ENCODE peak calls at places on chromosomes 6 and 20, in six cellular contexts. E is prostate gland, C is heart right ventricle, A is uterus, V is AG09319, I is type B pancreatic cell. Z is an unnamed sample.
A peak's percentile ranks its signal among the peaks of the same experiment; 100 is the strongest.

GRCh38 chr6:170368544-170368943 is 62.0 kb downstream of the FAM120B start:
- DNase-seq in E (no peak), C (no peak), A (no peak), V (no peak), I (no peak), Z (no peak)

GRCh38 chr6:108733706-108734105 is 114.5 kb upstream of the ARMC2 start:
- DNase-seq in E (no peak), C (no peak), A (no peak), V (no peak), I (no peak), Z (no peak)

GRCh38 chr6:11700118-11700718 is 78.4 kb downstream of the ADTRP start:
- DNase-seq in E (peak; percentile 36), C (no peak), A (no peak), V (peak; percentile 27), I (no peak), Z (no peak)

GRCh38 chr6:126804255-126805064 is 314.0 kb upstream of the RSPO3 start:
- DNase-seq in E (peak; percentile 5), C (no peak), A (peak; percentile 33), V (peak; percentile 10), I (no peak), Z (no peak)

GRCh38 chr20:24634855-24635254 is 165.4 kb downstream of the SYNDIG1 start:
- DNase-seq in E (no peak), C (no peak), A (peak; percentile 30), V (peak; percentile 64), I (no peak), Z (no peak)

GRCh38 chr6:143139239-143139784 is 78.6 kb downstream of the AIG1 start:
- DNase-seq in E (no peak), C (no peak), A (no peak), V (no peak), I (no peak), Z (no peak)

GRCh38 chr20:23255658-23256385 is 94.8 kb upstream of the NXT1 start:
- DNase-seq in E (no peak), C (no peak), A (no peak), V (no peak), I (no peak), Z (no peak)

GRCh38 chr6:170360476-170360875 is 53.9 kb downstream of the FAM120B start:
- DNase-seq in E (no peak), C (no peak), A (no peak), V (no peak), I (no peak), Z (no peak)

GRCh38 chr6:31086788-31087440 is 25.5 kb downstream of the C6orf15 start:
- DNase-seq in E (no peak), C (no peak), A (no peak), V (no peak), I (no peak), Z (no peak)

GRCh38 chr6:162538643-162539064 is 188.9 kb downstream of the PRKN start:
- DNase-seq in E (no peak), C (peak; percentile 81), A (no peak), V (no peak), I (no peak), Z (no peak)

GRCh38 chr6:37483917-37484785 is 15.5 kb downstream of the CCDC167 start:
- DNase-seq in E (peak; percentile 49), C (peak; percentile 70), A (peak; percentile 41), V (no peak), I (peak; percentile 84), Z (peak; percentile 69)

GRCh38 chr6:31567531-31568370 is 4.3 kb upstream of the LTA start:
- DNase-seq in E (no peak), C (no peak), A (no peak), V (no peak), I (no peak), Z (no peak)

GRCh38 chr6:73515204-73516101 is 5.4 kb downstream of the EEF1A1 start:
- DNase-seq in E (peak; percentile 65), C (no peak), A (peak; percentile 70), V (no peak), I (no peak), Z (peak; percentile 48)

GRCh38 chr6:118719351-118720124 is 68.1 kb upstream of the CEP85L start:
- DNase-seq in E (no peak), C (no peak), A (no peak), V (no peak), I (no peak), Z (no peak)

GRCh38 chr6:167683028-167683862 is 143.5 kb upstream of the AFDN start:
- DNase-seq in E (no peak), C (peak; percentile 42), A (peak; percentile 74), V (no peak), I (no peak), Z (peak; percentile 38)

GRCh38 chr6:160139420-160139851 is 17.8 kb downstream of the SLC22A1 start:
- DNase-seq in E (no peak), C (no peak), A (peak; percentile 78), V (peak; percentile 44), I (no peak), Z (no peak)

GRCh38 chr6:107416179-107416578 is 43.2 kb downstream of the PDSS2 start:
- DNase-seq in E (no peak), C (no peak), A (no peak), V (no peak), I (no peak), Z (no peak)

GRCh38 chr6:107419747-107420146 is 39.6 kb downstream of the PDSS2 start:
- DNase-seq in E (no peak), C (no peak), A (no peak), V (no peak), I (no peak), Z (no peak)

GRCh38 chr6:107414246-107414645 is 45.1 kb downstream of the PDSS2 start:
- DNase-seq in E (no peak), C (no peak), A (no peak), V (no peak), I (no peak), Z (no peak)

GRCh38 chr6:107421696-107422256 is 37.6 kb downstream of the PDSS2 start:
- DNase-seq in E (no peak), C (no peak), A (no peak), V (no peak), I (no peak), Z (no peak)

GRCh38 chr6:107418118-107418517 is 41.2 kb downstream of the PDSS2 start:
- DNase-seq in E (no peak), C (no peak), A (no peak), V (no peak), I (no peak), Z (no peak)
- TF ChIP-seq CTCF in E (no peak), C (no peak), A (no peak), V (peak; percentile 31), I (peak; percentile 57), Z (no peak)

DNA sequence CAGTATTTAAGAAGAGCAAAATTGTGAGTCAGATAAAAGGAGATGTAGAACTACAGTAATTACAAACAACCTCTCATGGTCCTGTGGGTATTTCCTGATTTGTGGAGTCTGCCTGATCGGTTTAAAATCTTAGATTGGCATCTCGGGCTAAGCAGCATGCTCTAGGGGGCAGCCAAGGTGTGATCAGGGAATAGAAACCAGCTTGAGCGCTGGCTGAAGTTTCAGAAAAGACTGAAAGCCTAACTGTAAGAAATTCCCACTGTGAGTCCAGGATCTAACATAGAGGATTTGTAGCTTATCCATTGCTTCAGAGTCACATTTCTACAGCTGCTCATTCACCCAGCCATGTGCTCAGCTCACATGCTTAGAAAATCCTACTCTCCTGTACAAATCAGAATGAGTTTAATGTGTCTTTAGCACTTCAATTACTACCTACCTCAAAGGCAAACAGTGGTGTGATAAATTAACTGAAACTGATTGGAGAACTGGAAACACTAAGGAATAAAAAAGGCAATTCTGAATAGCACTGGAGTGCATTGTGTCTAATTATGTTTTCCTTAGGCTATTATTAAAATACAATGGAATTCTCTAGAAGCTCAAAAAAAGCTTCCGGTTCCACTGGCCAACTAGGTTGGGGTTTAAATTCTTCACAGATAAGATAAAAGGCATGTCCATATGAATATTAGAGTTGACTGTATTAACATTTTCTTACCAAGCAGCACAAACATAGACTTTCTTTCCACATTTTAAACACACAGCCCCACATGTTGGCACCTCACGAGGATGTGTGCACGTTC is 73.8 kb upstream of the MPC1 start:
- DNase-seq in E (no peak), C (no peak), A (peak; percentile 18), V (no peak), I (no peak), Z (no peak)
- TF ChIP-seq CTCF in E (no peak), C (peak; percentile 20), A (peak; percentile 27), V (peak; percentile 10), I (peak; percentile 26), Z (no peak)

GRCh38 chr6:52284460-52285173 is at the start of gene MCM3:
- DNase-seq in E (peak; percentile 98), C (peak; percentile 94), A (peak; percentile 98), V (peak; percentile 97), I (peak; percentile 97), Z (peak; percentile 97)
- TF ChIP-seq CTCF in E (no peak), C (no peak), A (peak; percentile 19), V (peak; percentile 1), I (no peak), Z (peak; percentile 12)

DNA sequence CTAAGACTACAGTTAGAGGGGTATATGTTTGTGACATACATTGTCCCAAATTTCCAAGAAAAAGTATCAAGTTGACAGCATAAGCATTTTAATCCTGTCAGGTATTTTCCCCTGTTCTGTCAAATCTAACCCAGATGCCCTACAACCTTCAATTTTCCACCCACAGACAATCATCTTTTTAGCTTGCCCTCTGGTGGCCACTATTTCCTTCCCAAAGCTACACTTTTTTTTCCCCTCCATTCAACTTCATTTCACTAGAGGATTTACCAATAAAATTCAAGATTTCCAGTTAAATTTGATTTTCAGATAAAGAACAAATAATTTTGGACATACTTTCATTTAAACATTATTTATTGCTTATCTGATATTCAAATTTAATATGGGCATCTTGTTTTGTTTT is 286.6 kb downstream of the TENT5A start:
- DNase-seq in E (no peak), C (no peak), A (no peak), V (no peak), I (no peak), Z (no peak)
- TF ChIP-seq CTCF in E (no peak), C (peak; percentile 38), A (no peak), V (peak; percentile 66), I (peak; percentile 74), Z (no peak)

GRCh38 chr6:137878810-137879285 is 11.8 kb downstream of the TNFAIP3 start:
- DNase-seq in E (peak; percentile 19), C (peak; percentile 78), A (no peak), V (no peak), I (no peak), Z (no peak)
- TF ChIP-seq CTCF in E (no peak), C (peak; percentile 25), A (no peak), V (peak; percentile 21), I (peak; percentile 62), Z (no peak)

GRCh38 chr20:39773380-39774000 is 811.3 kb downstream of the DHX35 start:
- DNase-seq in E (no peak), C (no peak), A (no peak), V (no peak), I (no peak), Z (no peak)
- TF ChIP-seq CTCF in E (no peak), C (no peak), A (no peak), V (no peak), I (no peak), Z (no peak)

DNA sequence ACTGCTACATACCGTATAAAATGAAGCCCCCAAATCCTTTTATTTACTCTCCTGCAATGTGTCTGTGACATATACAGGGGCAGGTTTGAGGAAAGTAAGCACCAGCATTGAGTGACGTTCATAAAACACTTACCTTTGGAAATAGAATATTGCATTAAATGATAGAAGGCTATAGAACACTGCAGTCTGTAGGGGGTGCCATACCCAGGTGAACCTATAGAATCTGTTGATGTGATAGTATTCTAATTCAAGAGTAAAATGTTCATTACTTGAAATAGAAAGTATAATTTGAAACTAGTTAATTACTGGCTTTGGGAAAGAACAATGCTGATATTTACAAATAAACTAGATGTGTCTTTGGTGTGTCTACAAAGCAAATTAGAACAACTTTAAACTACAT is 47.0 kb upstream of the PRL start:
- DNase-seq in E (no peak), C (no peak), A (no peak), V (no peak), I (no peak), Z (no peak)
- TF ChIP-seq CTCF in E (no peak), C (no peak), A (no peak), V (no peak), I (no peak), Z (no peak)